ENCODE peak calls at places on chromosomes 12 and 14, in five cellular contexts. H is SK-N-SH, M is transverse colon, O is GM12892, V is esophagus muscularis mucosa. U is an unnamed sample.

GRCh38 chr14:105168979-105169507 is 467 bp upstream of the JAG2 start:
- DNase-seq in H (peak; percentile 84), M (no peak), O (no peak), V (no peak), U (no peak)

GRCh38 chr12:50200507-50201273 is 33.5 kb upstream of the CERS5 start:
- DNase-seq in H (peak; percentile 22), M (no peak), O (no peak), V (no peak), U (no peak)

GRCh38 chr14:90629471-90629870 is 186.8 kb downstream of the TTC7B start:
- DNase-seq in H (no peak), M (no peak), O (no peak), V (no peak), U (no peak)

GRCh38 chr12:92674500-92674899 is 28.3 kb upstream of the PLEKHG7 start:
- DNase-seq in H (no peak), M (no peak), O (no peak), V (peak; percentile 79), U (no peak)

GRCh38 chr12:112126000-112126431 is 656 bp downstream of the TRAFD1 start:
- DNase-seq in H (peak; percentile 36), M (no peak), O (no peak), V (no peak), U (no peak)

GRCh38 chr14:52279405-52279804 is 11.9 kb downstream of the PTGDR start:
- DNase-seq in H (no peak), M (no peak), O (no peak), V (no peak), U (no peak)

GRCh38 chr12:51980809-51981127 is 26.0 kb upstream of the TAMALIN start:
- DNase-seq in H (no peak), M (no peak), O (no peak), V (no peak), U (no peak)

GRCh38 chr14:31950760-31951637 is 126.1 kb upstream of the ARHGAP5 start:
- DNase-seq in H (peak; percentile 47), M (peak; percentile 83), O (no peak), V (no peak), U (no peak)

GRCh38 chr12:104736307-104736706 is 221.8 kb downstream of the SLC41A2 start:
- DNase-seq in H (peak; percentile 55), M (no peak), O (no peak), V (no peak), U (no peak)

GRCh38 chr14:23300687-23301223 is 1.9 kb downstream of the PPP1R3E start:
- DNase-seq in H (no peak), M (peak; percentile 51), O (no peak), V (no peak), U (peak; percentile 83)

DNA sequence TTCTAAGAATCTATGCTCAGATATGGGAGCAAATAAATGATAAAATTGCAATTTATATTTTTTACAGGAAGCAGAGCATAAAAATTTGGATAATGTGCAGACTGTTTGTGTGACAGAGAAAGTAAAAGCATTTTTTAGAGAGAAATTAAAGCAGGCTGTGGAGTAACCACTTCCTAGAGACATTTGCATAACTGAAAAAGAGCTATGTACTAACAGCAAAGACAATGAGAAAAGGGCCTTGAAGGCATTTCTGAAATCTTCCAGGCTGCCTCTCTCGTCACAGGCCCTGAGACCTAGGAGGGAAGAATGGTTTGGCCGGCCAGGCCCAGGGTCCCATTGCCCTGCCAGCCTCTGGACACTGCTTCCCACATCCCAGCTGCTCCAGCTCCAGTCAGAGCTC is 247.2 kb downstream of the ALX1 start:
- DNase-seq in H (no peak), M (no peak), O (no peak), V (no peak), U (no peak)
- TF ChIP-seq POLR2AphosphoS5 in H (no peak), M (no peak), O (no peak), V (no peak), U (no peak)

DNA sequence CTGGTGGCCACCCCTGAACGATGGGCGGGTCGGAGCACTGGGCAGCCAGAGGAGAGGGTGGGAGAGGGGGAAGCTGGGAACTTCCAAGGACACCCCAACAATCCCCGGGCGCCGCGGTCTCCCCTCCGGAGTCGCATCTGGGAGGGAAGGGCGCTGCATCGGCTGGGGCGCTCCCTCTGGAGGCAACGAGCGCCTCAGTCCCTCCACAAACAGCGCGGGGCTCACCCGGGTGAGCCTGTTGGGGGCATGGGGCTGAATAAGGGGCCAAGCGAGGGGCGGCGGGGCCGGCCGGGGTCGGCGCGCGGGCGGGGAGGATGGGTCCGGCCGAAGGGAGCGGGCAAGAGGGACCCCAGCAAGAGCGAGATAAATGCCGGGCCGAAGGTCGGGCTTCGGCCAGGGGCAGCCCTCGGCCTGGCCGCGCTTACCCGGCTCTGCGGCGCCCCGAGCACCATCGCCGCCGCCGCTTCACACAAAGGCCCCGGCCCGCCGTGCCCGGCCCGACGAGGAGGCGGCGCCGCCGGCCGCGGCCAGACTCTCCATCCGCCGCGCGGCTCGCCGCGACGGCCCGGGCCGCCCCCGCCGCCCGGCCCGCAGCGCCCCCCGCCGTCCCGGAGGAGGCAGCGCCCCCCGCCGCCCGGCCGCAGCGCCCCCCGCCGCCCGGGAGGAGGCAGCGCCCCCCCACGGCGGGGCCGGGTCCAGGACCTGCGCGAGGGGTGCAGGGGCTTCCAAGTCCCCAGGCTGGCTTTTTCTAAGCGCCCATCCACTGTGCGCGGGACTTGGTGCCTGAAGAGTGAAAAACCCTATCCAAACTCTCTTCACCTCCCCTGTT is at the start of gene ZBTB39:
- DNase-seq in H (peak; percentile 99), M (peak; percentile 65), O (peak; percentile 81), V (no peak), U (peak; percentile 72)
- TF ChIP-seq POLR2AphosphoS5 in H (peak; percentile 61), M (no peak), O (no peak), V (peak; percentile 18), U (no peak)

DNA sequence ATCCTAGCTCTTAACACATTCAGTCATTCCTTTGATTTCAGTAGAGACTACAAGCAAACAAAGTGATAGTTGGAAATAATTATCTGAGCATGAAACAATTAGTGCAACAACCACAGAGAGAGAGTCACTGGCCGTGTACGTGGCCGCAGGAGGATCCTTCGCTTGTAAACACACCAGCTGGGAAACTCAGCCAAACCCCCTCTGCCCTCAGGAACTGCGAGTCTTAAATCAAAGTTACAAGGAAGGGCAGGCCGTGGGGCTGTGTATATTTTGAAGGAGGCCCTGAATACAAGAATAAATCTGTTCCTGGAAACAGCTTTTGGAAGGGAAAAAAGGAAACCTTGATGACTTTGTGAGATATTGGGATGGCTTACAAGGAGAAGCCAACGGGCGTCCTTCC is 164.5 kb downstream of the ANO2 start:
- DNase-seq in H (no peak), M (no peak), O (no peak), V (peak; percentile 81), U (no peak)
- TF ChIP-seq POLR2AphosphoS5 in H (no peak), M (no peak), O (no peak), V (no peak), U (no peak)

DNA sequence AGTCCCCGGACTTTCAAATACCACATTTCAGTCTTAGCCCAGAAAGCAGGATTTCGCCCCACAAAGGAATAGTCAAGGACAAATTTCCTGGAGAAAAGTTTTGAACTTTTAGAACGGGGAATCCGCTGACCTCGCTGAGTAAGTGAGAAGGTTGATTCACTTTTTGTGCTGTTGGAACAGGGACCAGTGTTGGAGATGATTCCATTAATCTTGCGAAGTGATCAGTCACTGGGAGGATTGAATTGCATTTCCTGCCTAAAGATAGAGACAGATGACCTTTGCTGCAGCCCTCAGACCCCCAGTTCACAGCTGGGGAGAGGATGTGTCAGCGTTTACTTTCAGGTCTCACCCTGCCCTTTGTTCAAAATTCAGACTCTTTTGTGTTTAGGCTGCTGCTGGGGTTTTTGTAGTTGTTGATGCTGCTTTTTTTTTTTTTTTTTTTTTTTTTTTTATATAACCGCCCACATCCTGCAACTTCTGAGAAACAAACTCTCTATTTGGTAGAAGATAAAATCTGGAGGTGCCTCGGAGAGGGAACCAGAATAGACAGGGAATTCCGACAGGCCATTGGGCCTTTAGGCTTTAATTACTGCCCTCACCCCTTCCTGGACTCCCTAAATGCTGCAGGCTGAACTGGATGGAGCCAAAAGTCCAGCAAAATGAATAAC is 9.8 kb upstream of the KDM2B start:
- DNase-seq in H (no peak), M (no peak), O (peak; percentile 58), V (no peak), U (no peak)
- TF ChIP-seq POLR2AphosphoS5 in H (no peak), M (no peak), O (peak; percentile 70), V (no peak), U (no peak)

GRCh38 chr14:75660238-75660629 is 442 bp downstream of the ERG28 start:
- DNase-seq in H (no peak), M (no peak), O (no peak), V (no peak), U (no peak)

GRCh38 chr14:75662966-75663365 is 1.9 kb downstream of the TTLL5 start:
- DNase-seq in H (no peak), M (no peak), O (no peak), V (no peak), U (no peak)

GRCh38 chr14:75661499-75661814 is 411 bp downstream of the TTLL5 start:
- DNase-seq in H (no peak), M (no peak), O (no peak), V (no peak), U (no peak)

GRCh38 chr14:75658957-75659356 is 1.7 kb downstream of the ERG28 start:
- DNase-seq in H (no peak), M (no peak), O (no peak), V (no peak), U (no peak)

DNA sequence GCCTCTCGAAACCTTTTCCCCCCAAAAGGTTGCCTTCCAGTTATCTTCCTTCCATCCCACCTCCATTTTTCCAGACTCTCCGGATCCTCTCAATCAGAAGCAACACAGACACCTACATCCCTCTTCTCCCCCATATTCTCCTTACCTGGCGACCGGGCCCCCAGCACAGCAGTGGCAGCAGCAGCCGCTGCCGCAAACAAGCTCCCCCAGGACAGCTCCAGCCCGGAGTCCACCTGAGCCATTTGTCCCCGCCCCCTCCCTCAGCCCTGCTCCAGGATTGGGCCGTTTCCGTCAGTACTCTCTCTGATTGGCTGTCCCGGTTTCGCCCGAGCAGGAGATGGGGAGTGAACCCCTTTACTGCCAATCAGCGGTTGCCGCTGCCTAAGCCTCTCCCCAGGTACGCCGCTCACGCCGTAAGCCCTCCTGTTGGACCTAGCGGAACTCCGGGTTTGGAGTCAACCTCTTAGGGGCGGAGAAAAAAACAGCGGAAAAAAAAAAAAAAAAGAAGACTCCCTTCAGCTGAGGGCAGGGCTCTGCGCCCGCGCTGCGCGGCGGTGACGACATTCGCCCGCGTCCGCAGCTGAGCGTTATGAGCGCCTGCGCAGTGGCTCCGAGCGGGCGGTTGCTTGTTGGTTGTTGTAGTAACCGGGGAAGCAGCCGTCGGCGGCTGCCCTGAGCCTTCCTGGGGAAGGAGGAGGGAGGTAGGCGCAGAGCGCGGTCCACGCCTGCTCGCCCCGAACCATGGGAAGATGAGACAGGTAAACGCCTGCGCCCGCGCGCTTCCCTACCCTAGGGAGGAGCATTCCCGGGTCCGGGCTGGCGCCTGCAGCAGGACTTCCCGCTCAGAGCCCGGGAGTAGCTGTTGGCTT is at the start of the genes ERG28 and TTLL5:
- DNase-seq in H (peak; percentile 95), M (peak; percentile 97), O (peak; percentile 94), V (peak; percentile 99), U (peak; percentile 99)
- TF ChIP-seq POLR2AphosphoS5 in H (peak; percentile 38), M (peak; percentile 68), O (no peak), V (peak; percentile 73), U (peak; percentile 31)